ENCODE peak calls at places on chromosomes 1 and 21, in eight cellular contexts. One of them, this sample, is unnamed.

GRCh38 chr1:7401814-7402547 is 369.1 kb upstream of the VAMP3 start:
- DNase-seq in breast epithelium: peak; percentile 15
- DNase-seq in uterus: no peak
- DNase-seq in spleen: peak; percentile 9
- DNase-seq in K562: no peak
- DNase-seq in GM12878: no peak
- DNase-seq in suprapubic skin: peak; percentile 40
- DNase-seq in A549: peak; percentile 98
- DNase-seq in this sample: no peak

GRCh38 chr1:12595839-12596821 is 21.9 kb downstream of the DHRS3 start:
- DNase-seq in A549: peak; percentile 98
- DNase-seq in breast epithelium: peak; percentile 97
- DNase-seq in GM12878: no peak
- DNase-seq in spleen: peak; percentile 90
- DNase-seq in K562: no peak
- DNase-seq in uterus: peak; percentile 87
- DNase-seq in suprapubic skin: peak; percentile 93
- DNase-seq in this sample: peak; percentile 60

GRCh38 chr21:16418211-16418610 is 688.4 kb downstream of the USP25 start:
- DNase-seq in breast epithelium: no peak
- DNase-seq in GM12878: no peak
- DNase-seq in spleen: no peak
- DNase-seq in A549: no peak
- DNase-seq in suprapubic skin: no peak
- DNase-seq in uterus: no peak
- DNase-seq in K562: no peak
- DNase-seq in this sample: no peak

GRCh38 chr1:67041836-67042503 is 12.0 kb downstream of the SLC35D1 start:
- DNase-seq in A549: no peak
- DNase-seq in uterus: no peak
- DNase-seq in K562: no peak
- DNase-seq in GM12878: no peak
- DNase-seq in spleen: no peak
- DNase-seq in breast epithelium: no peak
- DNase-seq in suprapubic skin: no peak
- DNase-seq in this sample: no peak

GRCh38 chr1:25770541-25771245 is 29.3 kb upstream of the SELENON start:
- DNase-seq in breast epithelium: no peak
- DNase-seq in A549: no peak
- DNase-seq in K562: no peak
- DNase-seq in spleen: no peak
- DNase-seq in suprapubic skin: no peak
- DNase-seq in uterus: peak; percentile 34
- DNase-seq in GM12878: no peak
- DNase-seq in this sample: no peak

GRCh38 chr21:31530364-31530763 is 129.1 kb upstream of the SOD1 start:
- DNase-seq in uterus: no peak
- DNase-seq in K562: no peak
- DNase-seq in GM12878: no peak
- DNase-seq in breast epithelium: no peak
- DNase-seq in A549: no peak
- DNase-seq in suprapubic skin: no peak
- DNase-seq in spleen: no peak
- DNase-seq in this sample: no peak

GRCh38 chr1:226438007-226438406 is 30.1 kb upstream of the PARP1 start:
- DNase-seq in uterus: no peak
- DNase-seq in spleen: no peak
- DNase-seq in K562: no peak
- DNase-seq in GM12878: no peak
- DNase-seq in suprapubic skin: no peak
- DNase-seq in breast epithelium: no peak
- DNase-seq in A549: peak; percentile 36
- DNase-seq in this sample: peak; percentile 32

GRCh38 chr1:72037745-72038343 is 244.5 kb downstream of the NEGR1 start:
- DNase-seq in GM12878: no peak
- DNase-seq in uterus: no peak
- DNase-seq in breast epithelium: no peak
- DNase-seq in A549: peak; percentile 32
- DNase-seq in spleen: no peak
- DNase-seq in K562: peak; percentile 1
- DNase-seq in suprapubic skin: no peak
- DNase-seq in this sample: peak; percentile 24

GRCh38 chr1:166354411-166354810 is 187.6 kb upstream of the FAM78B start:
- DNase-seq in spleen: no peak
- DNase-seq in A549: no peak
- DNase-seq in K562: peak; percentile 30
- DNase-seq in uterus: no peak
- DNase-seq in GM12878: no peak
- DNase-seq in suprapubic skin: no peak
- DNase-seq in breast epithelium: no peak
- DNase-seq in this sample: no peak

GRCh38 chr1:234609528-234610042 is 393 bp downstream of the IRF2BP2 start:
- DNase-seq in uterus: no peak
- DNase-seq in suprapubic skin: no peak
- DNase-seq in K562: peak; percentile 56
- DNase-seq in breast epithelium: no peak
- DNase-seq in GM12878: no peak
- DNase-seq in spleen: peak; percentile 85
- DNase-seq in A549: peak; percentile 45
- DNase-seq in this sample: no peak

GRCh38 chr1:235297579-235297978 is 30.4 kb downstream of the ARID4B start:
- DNase-seq in suprapubic skin: no peak
- DNase-seq in spleen: no peak
- DNase-seq in GM12878: no peak
- DNase-seq in breast epithelium: no peak
- DNase-seq in K562: no peak
- DNase-seq in A549: no peak
- DNase-seq in uterus: no peak
- DNase-seq in this sample: no peak

GRCh38 chr1:20147846-20148570 is 8.9 kb downstream of the PLA2G2F start:
- DNase-seq in uterus: no peak
- DNase-seq in spleen: no peak
- DNase-seq in GM12878: no peak
- DNase-seq in suprapubic skin: peak; percentile 59
- DNase-seq in K562: no peak
- DNase-seq in breast epithelium: no peak
- DNase-seq in A549: no peak
- DNase-seq in this sample: no peak

GRCh38 chr1:13951793-13952751 is 252.1 kb downstream of the PRDM2 start:
- DNase-seq in suprapubic skin: no peak
- DNase-seq in uterus: no peak
- DNase-seq in breast epithelium: no peak
- DNase-seq in K562: no peak
- DNase-seq in GM12878: no peak
- DNase-seq in A549: no peak
- DNase-seq in spleen: no peak
- DNase-seq in this sample: no peak

GRCh38 chr1:233127157-233127556 is 168.4 kb downstream of the PCNX2 start:
- DNase-seq in uterus: no peak
- DNase-seq in suprapubic skin: no peak
- DNase-seq in GM12878: no peak
- DNase-seq in A549: no peak
- DNase-seq in spleen: no peak
- DNase-seq in breast epithelium: no peak
- DNase-seq in K562: no peak
- DNase-seq in this sample: no peak

GRCh38 chr1:63774617-63775417 is 1.0 kb downstream of the ROR1 start:
- DNase-seq in GM12878: no peak
- DNase-seq in K562: no peak
- DNase-seq in spleen: peak; percentile 77
- DNase-seq in A549: peak; percentile 39
- DNase-seq in suprapubic skin: peak; percentile 75
- DNase-seq in breast epithelium: peak; percentile 22
- DNase-seq in uterus: peak; percentile 52
- DNase-seq in this sample: no peak

GRCh38 chr1:40075251-40075650 is 21.8 kb downstream of the PPT1 start:
- DNase-seq in A549: no peak
- DNase-seq in spleen: no peak
- DNase-seq in breast epithelium: no peak
- DNase-seq in suprapubic skin: no peak
- DNase-seq in GM12878: no peak
- DNase-seq in uterus: no peak
- DNase-seq in K562: no peak
- DNase-seq in this sample: no peak

GRCh38 chr21:25638634-25639166 is 358 bp upstream of the JAM2 start:
- DNase-seq in A549: no peak
- DNase-seq in GM12878: peak; percentile 17
- DNase-seq in uterus: no peak
- DNase-seq in suprapubic skin: no peak
- DNase-seq in spleen: no peak
- DNase-seq in breast epithelium: no peak
- DNase-seq in K562: no peak
- DNase-seq in this sample: no peak

GRCh38 chr21:42183374-42184266 is 35.3 kb upstream of the ABCG1 start:
- DNase-seq in uterus: no peak
- DNase-seq in GM12878: no peak
- DNase-seq in spleen: no peak
- DNase-seq in breast epithelium: peak; percentile 5
- DNase-seq in suprapubic skin: no peak
- DNase-seq in A549: no peak
- DNase-seq in K562: no peak
- DNase-seq in this sample: no peak

GRCh38 chr1:197567442-197567841 is 207.8 kb downstream of the DENND1B start:
- DNase-seq in K562: no peak
- DNase-seq in breast epithelium: no peak
- DNase-seq in spleen: no peak
- DNase-seq in uterus: no peak
- DNase-seq in GM12878: no peak
- DNase-seq in A549: no peak
- DNase-seq in suprapubic skin: no peak
- DNase-seq in this sample: peak; percentile 1
- TF ChIP-seq POLR2A in K562: no peak
- TF ChIP-seq POLR2A in breast epithelium: no peak
- TF ChIP-seq POLR2A in spleen: no peak
- TF ChIP-seq POLR2A in uterus: no peak
- TF ChIP-seq POLR2A in GM12878: no peak
- TF ChIP-seq POLR2A in A549: no peak
- TF ChIP-seq POLR2A in suprapubic skin: no peak
- TF ChIP-seq POLR2A in this sample: no peak

DNA sequence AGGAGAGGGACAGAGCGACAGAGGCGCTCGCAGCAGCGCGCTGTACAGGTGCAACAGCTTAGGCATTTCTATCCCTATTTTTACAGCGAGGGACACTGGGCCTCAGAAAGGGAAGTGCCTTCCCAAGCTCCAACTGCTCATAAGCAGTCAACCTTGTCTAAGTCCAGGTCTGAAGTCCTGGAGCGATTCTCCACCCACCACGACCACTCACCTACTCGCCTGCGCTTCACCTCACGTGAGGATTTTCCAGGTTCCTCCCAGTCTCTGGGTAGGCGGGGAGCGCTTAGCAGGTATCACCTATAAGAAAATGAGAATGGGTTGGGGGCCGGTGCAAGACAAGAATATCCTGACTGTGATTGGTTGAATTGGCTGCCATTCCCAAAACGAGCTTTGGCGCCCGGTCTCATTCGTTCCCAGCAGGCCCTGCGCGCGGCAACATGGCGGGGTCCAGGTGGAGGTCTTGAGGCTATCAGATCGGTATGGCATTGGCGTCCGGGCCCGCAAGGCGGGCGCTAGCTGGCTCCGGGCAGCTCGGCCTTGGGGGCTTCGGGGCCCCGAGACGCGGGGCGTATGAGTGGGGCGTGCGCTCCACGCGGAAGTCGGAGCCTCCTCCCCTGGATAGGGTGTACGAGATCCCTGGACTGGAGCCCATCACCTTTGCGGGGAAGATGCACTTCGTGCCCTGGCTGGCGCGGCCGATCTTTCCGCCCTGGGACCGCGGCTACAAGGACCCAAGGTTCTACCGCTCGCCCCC is at the start of the genes CYB5RL and MRPL37:
- DNase-seq in uterus: peak; percentile 95
- DNase-seq in breast epithelium: peak; percentile 91
- DNase-seq in suprapubic skin: peak; percentile 95
- DNase-seq in K562: peak; percentile 100
- DNase-seq in GM12878: peak; percentile 91
- DNase-seq in spleen: peak; percentile 95
- DNase-seq in A549: peak; percentile 95
- DNase-seq in this sample: peak; percentile 96
- TF ChIP-seq POLR2A in uterus: no peak
- TF ChIP-seq POLR2A in breast epithelium: no peak
- TF ChIP-seq POLR2A in suprapubic skin: no peak
- TF ChIP-seq POLR2A in K562: peak; percentile 95
- TF ChIP-seq POLR2A in GM12878: peak; percentile 95
- TF ChIP-seq POLR2A in spleen: no peak
- TF ChIP-seq POLR2A in A549: peak; percentile 34
- TF ChIP-seq POLR2A in this sample: peak; percentile 90

DNA sequence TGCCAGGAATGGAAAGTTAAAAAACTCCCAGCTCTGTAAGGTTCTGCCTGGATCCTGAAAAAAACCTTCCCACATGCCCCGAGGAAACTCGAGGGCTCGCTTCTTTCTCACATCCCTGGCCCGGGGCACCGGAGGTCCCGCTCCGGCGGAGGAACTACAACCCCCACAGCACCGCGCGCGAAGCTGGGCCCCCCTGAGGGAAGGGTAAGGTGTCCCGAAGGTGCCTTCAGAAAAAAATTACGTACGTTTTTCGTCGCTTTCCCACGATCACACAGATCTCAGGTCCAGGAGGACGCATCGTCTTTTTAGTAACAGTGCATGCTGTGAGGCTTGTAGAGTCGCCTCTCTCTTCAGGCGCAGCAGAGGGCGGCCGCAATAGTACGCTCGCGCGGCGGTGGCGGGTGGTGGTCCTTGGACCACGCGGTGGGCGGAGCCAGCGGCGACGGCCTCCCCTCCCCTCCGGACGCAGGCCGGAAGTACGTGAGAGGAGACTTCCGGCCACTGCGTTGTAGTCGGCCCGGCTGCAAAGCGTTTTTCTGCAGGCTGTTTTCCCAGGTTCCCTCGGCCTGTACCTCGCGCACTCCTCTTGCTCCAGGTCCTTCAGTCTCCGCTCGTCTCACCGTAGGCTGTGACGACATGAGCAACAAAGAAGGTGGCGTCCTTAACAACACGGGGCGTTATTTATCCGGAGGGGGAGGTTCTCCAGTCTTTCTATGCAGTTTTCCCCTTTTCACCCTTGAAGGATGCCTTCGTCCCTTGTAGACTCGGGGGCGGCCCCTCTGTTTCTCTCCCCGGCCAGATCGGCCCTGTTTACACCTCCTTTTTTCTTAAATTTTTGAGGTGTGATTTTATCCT is at the start of gene TSNAX:
- DNase-seq in K562: peak; percentile 97
- DNase-seq in A549: peak; percentile 95
- DNase-seq in spleen: peak; percentile 98
- DNase-seq in breast epithelium: peak; percentile 85
- DNase-seq in suprapubic skin: peak; percentile 93
- DNase-seq in GM12878: peak; percentile 84
- DNase-seq in uterus: peak; percentile 89
- DNase-seq in this sample: peak; percentile 96
- TF ChIP-seq POLR2A in K562: peak; percentile 96
- TF ChIP-seq POLR2A in A549: peak; percentile 91
- TF ChIP-seq POLR2A in spleen: peak; percentile 77
- TF ChIP-seq POLR2A in breast epithelium: peak; percentile 82
- TF ChIP-seq POLR2A in suprapubic skin: peak; percentile 18
- TF ChIP-seq POLR2A in GM12878: peak; percentile 93
- TF ChIP-seq POLR2A in uterus: peak; percentile 83
- TF ChIP-seq POLR2A in this sample: peak; percentile 92

DNA sequence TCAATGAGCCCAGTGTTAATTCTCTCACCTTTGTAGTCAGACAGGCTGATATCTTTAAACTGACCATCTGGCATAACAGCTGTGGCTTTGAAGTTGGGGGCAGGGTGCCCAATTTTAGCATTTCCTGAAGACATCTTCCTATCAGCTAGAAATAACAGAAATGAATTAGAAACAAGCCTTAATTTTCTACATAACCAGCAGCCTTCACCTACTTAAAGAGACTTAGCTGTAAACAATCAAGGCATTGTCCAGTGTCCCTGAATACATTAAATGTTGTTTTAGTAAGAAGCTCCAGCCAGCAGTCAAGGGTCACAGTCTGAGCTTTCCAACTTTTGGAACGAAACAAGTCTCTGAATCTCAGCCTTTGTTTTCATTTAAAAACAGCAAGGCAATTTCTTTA is 2.8 kb downstream of the PRDX1 start:
- DNase-seq in spleen: no peak
- DNase-seq in uterus: no peak
- DNase-seq in GM12878: no peak
- DNase-seq in K562: no peak
- DNase-seq in A549: no peak
- DNase-seq in suprapubic skin: no peak
- DNase-seq in breast epithelium: no peak
- DNase-seq in this sample: peak; percentile 16
- TF ChIP-seq POLR2A in spleen: no peak
- TF ChIP-seq POLR2A in uterus: no peak
- TF ChIP-seq POLR2A in GM12878: no peak
- TF ChIP-seq POLR2A in K562: no peak
- TF ChIP-seq POLR2A in A549: no peak
- TF ChIP-seq POLR2A in suprapubic skin: no peak
- TF ChIP-seq POLR2A in breast epithelium: no peak
- TF ChIP-seq POLR2A in this sample: no peak

This sample was measured in erythroblast.